ENCODE peak calls at places on chromosome 17, in eight cellular contexts. One of them, this sample, is unnamed.

GRCh38 chr17:43732961-43733360 is 25.6 kb downstream of the SOST start:
- DNase-seq in T-cell: no peak
- DNase-seq in A549: no peak
- DNase-seq in HL-60: no peak
- DNase-seq in heart left ventricle: no peak
- DNase-seq in activated effector memory CD4-positive, alpha-beta T cell treated with anti-CD3 and anti-CD28 coated beads, Interleukin-2, amount 50 U/mL, for 16 hours: no peak
- DNase-seq in stimulated activated CD8-positive, alpha-beta memory T cell treated with anti-CD3 and anti-CD28 coated beads, Interleukin-7, amount 100 ng/mL, for 1 hour: no peak
- DNase-seq in astrocyte of the spinal cord: peak; percentile 52
- DNase-seq in this sample: no peak

GRCh38 chr17:29847527-29847931 is 82.5 kb downstream of the SSH2 start:
- DNase-seq in T-cell: no peak
- DNase-seq in A549: no peak
- DNase-seq in HL-60: no peak
- DNase-seq in heart left ventricle: no peak
- DNase-seq in activated effector memory CD4-positive, alpha-beta T cell treated with anti-CD3 and anti-CD28 coated beads, Interleukin-2, amount 50 U/mL, for 16 hours: no peak
- DNase-seq in stimulated activated CD8-positive, alpha-beta memory T cell treated with anti-CD3 and anti-CD28 coated beads, Interleukin-7, amount 100 ng/mL, for 1 hour: no peak
- DNase-seq in astrocyte of the spinal cord: no peak
- DNase-seq in this sample: no peak

GRCh38 chr17:48756816-48757215 is 28.3 kb upstream of the HOXB13 start:
- DNase-seq in T-cell: no peak
- DNase-seq in A549: no peak
- DNase-seq in HL-60: peak; percentile 11
- DNase-seq in heart left ventricle: no peak
- DNase-seq in activated effector memory CD4-positive, alpha-beta T cell treated with anti-CD3 and anti-CD28 coated beads, Interleukin-2, amount 50 U/mL, for 16 hours: no peak
- DNase-seq in stimulated activated CD8-positive, alpha-beta memory T cell treated with anti-CD3 and anti-CD28 coated beads, Interleukin-7, amount 100 ng/mL, for 1 hour: no peak
- DNase-seq in astrocyte of the spinal cord: no peak
- DNase-seq in this sample: peak; percentile 57

GRCh38 chr17:28325221-28325620 is 6.2 kb downstream of the TMEM97 start:
- DNase-seq in T-cell: no peak
- DNase-seq in A549: no peak
- DNase-seq in HL-60: no peak
- DNase-seq in heart left ventricle: no peak
- DNase-seq in activated effector memory CD4-positive, alpha-beta T cell treated with anti-CD3 and anti-CD28 coated beads, Interleukin-2, amount 50 U/mL, for 16 hours: no peak
- DNase-seq in stimulated activated CD8-positive, alpha-beta memory T cell treated with anti-CD3 and anti-CD28 coated beads, Interleukin-7, amount 100 ng/mL, for 1 hour: no peak
- DNase-seq in astrocyte of the spinal cord: no peak
- DNase-seq in this sample: no peak

GRCh38 chr17:45131616-45132301 is 556 bp downstream of the PLCD3 start:
- DNase-seq in T-cell: peak; percentile 20
- DNase-seq in A549: no peak
- DNase-seq in HL-60: peak; percentile 19
- DNase-seq in heart left ventricle: peak; percentile 55
- DNase-seq in activated effector memory CD4-positive, alpha-beta T cell treated with anti-CD3 and anti-CD28 coated beads, Interleukin-2, amount 50 U/mL, for 16 hours: peak; percentile 82
- DNase-seq in stimulated activated CD8-positive, alpha-beta memory T cell treated with anti-CD3 and anti-CD28 coated beads, Interleukin-7, amount 100 ng/mL, for 1 hour: peak; percentile 24
- DNase-seq in astrocyte of the spinal cord: no peak
- DNase-seq in this sample: no peak

GRCh38 chr17:18026408-18026776 is 12.6 kb downstream of the ATPAF2 start:
- DNase-seq in T-cell: peak; percentile 51
- DNase-seq in A549: no peak
- DNase-seq in HL-60: no peak
- DNase-seq in heart left ventricle: peak; percentile 51
- DNase-seq in activated effector memory CD4-positive, alpha-beta T cell treated with anti-CD3 and anti-CD28 coated beads, Interleukin-2, amount 50 U/mL, for 16 hours: no peak
- DNase-seq in stimulated activated CD8-positive, alpha-beta memory T cell treated with anti-CD3 and anti-CD28 coated beads, Interleukin-7, amount 100 ng/mL, for 1 hour: no peak
- DNase-seq in astrocyte of the spinal cord: peak; percentile 70
- DNase-seq in this sample: no peak

GRCh38 chr17:63847525-63848249 is 5.2 kb upstream of the SMARCD2 start:
- DNase-seq in T-cell: no peak
- DNase-seq in A549: no peak
- DNase-seq in HL-60: no peak
- DNase-seq in heart left ventricle: no peak
- DNase-seq in activated effector memory CD4-positive, alpha-beta T cell treated with anti-CD3 and anti-CD28 coated beads, Interleukin-2, amount 50 U/mL, for 16 hours: peak; percentile 53
- DNase-seq in stimulated activated CD8-positive, alpha-beta memory T cell treated with anti-CD3 and anti-CD28 coated beads, Interleukin-7, amount 100 ng/mL, for 1 hour: no peak
- DNase-seq in astrocyte of the spinal cord: no peak
- DNase-seq in this sample: no peak

GRCh38 chr17:71098071-71098470 is 928.7 kb downstream of the KCNJ2 start:
- DNase-seq in T-cell: no peak
- DNase-seq in A549: no peak
- DNase-seq in HL-60: no peak
- DNase-seq in heart left ventricle: no peak
- DNase-seq in activated effector memory CD4-positive, alpha-beta T cell treated with anti-CD3 and anti-CD28 coated beads, Interleukin-2, amount 50 U/mL, for 16 hours: no peak
- DNase-seq in stimulated activated CD8-positive, alpha-beta memory T cell treated with anti-CD3 and anti-CD28 coated beads, Interleukin-7, amount 100 ng/mL, for 1 hour: no peak
- DNase-seq in astrocyte of the spinal cord: no peak
- DNase-seq in this sample: no peak

GRCh38 chr17:31155208-31155810 is 60.5 kb downstream of the NF1 start:
- DNase-seq in T-cell: no peak
- DNase-seq in A549: no peak
- DNase-seq in HL-60: no peak
- DNase-seq in heart left ventricle: no peak
- DNase-seq in activated effector memory CD4-positive, alpha-beta T cell treated with anti-CD3 and anti-CD28 coated beads, Interleukin-2, amount 50 U/mL, for 16 hours: no peak
- DNase-seq in stimulated activated CD8-positive, alpha-beta memory T cell treated with anti-CD3 and anti-CD28 coated beads, Interleukin-7, amount 100 ng/mL, for 1 hour: no peak
- DNase-seq in astrocyte of the spinal cord: peak; percentile 55
- DNase-seq in this sample: no peak

GRCh38 chr17:40516581-40517285 is 15.3 kb upstream of the TNS4 start:
- DNase-seq in T-cell: peak; percentile 65
- DNase-seq in A549: peak; percentile 74
- DNase-seq in HL-60: peak; percentile 65
- DNase-seq in heart left ventricle: no peak
- DNase-seq in activated effector memory CD4-positive, alpha-beta T cell treated with anti-CD3 and anti-CD28 coated beads, Interleukin-2, amount 50 U/mL, for 16 hours: peak; percentile 84
- DNase-seq in stimulated activated CD8-positive, alpha-beta memory T cell treated with anti-CD3 and anti-CD28 coated beads, Interleukin-7, amount 100 ng/mL, for 1 hour: peak; percentile 33
- DNase-seq in astrocyte of the spinal cord: peak; percentile 59
- DNase-seq in this sample: peak; percentile 45

GRCh38 chr17:72025113-72025512 is 95.7 kb upstream of the SOX9 start:
- DNase-seq in T-cell: no peak
- DNase-seq in A549: no peak
- DNase-seq in HL-60: no peak
- DNase-seq in heart left ventricle: no peak
- DNase-seq in activated effector memory CD4-positive, alpha-beta T cell treated with anti-CD3 and anti-CD28 coated beads, Interleukin-2, amount 50 U/mL, for 16 hours: no peak
- DNase-seq in stimulated activated CD8-positive, alpha-beta memory T cell treated with anti-CD3 and anti-CD28 coated beads, Interleukin-7, amount 100 ng/mL, for 1 hour: no peak
- DNase-seq in astrocyte of the spinal cord: no peak
- DNase-seq in this sample: no peak

GRCh38 chr17:80962356-80963329 is 29.0 kb upstream of the CHMP6 start:
- DNase-seq in T-cell: no peak
- DNase-seq in A549: no peak
- DNase-seq in HL-60: no peak
- DNase-seq in heart left ventricle: no peak
- DNase-seq in activated effector memory CD4-positive, alpha-beta T cell treated with anti-CD3 and anti-CD28 coated beads, Interleukin-2, amount 50 U/mL, for 16 hours: no peak
- DNase-seq in stimulated activated CD8-positive, alpha-beta memory T cell treated with anti-CD3 and anti-CD28 coated beads, Interleukin-7, amount 100 ng/mL, for 1 hour: no peak
- DNase-seq in astrocyte of the spinal cord: no peak
- DNase-seq in this sample: no peak

GRCh38 chr17:4591529-4591928 is 7.2 kb downstream of the SMTNL2 start:
- DNase-seq in T-cell: no peak
- DNase-seq in A549: peak; percentile 46
- DNase-seq in HL-60: no peak
- DNase-seq in heart left ventricle: no peak
- DNase-seq in activated effector memory CD4-positive, alpha-beta T cell treated with anti-CD3 and anti-CD28 coated beads, Interleukin-2, amount 50 U/mL, for 16 hours: no peak
- DNase-seq in stimulated activated CD8-positive, alpha-beta memory T cell treated with anti-CD3 and anti-CD28 coated beads, Interleukin-7, amount 100 ng/mL, for 1 hour: no peak
- DNase-seq in astrocyte of the spinal cord: no peak
- DNase-seq in this sample: no peak

GRCh38 chr17:42272576-42272975 is 3.6 kb downstream of the STAT5B start:
- DNase-seq in T-cell: no peak
- DNase-seq in A549: no peak
- DNase-seq in HL-60: no peak
- DNase-seq in heart left ventricle: no peak
- DNase-seq in activated effector memory CD4-positive, alpha-beta T cell treated with anti-CD3 and anti-CD28 coated beads, Interleukin-2, amount 50 U/mL, for 16 hours: no peak
- DNase-seq in stimulated activated CD8-positive, alpha-beta memory T cell treated with anti-CD3 and anti-CD28 coated beads, Interleukin-7, amount 100 ng/mL, for 1 hour: no peak
- DNase-seq in astrocyte of the spinal cord: no peak
- DNase-seq in this sample: no peak

GRCh38 chr17:1231456-1231855 is 38.8 kb upstream of the BHLHA9 start:
- DNase-seq in T-cell: no peak
- DNase-seq in A549: no peak
- DNase-seq in HL-60: peak; percentile 47
- DNase-seq in heart left ventricle: peak; percentile 32
- DNase-seq in activated effector memory CD4-positive, alpha-beta T cell treated with anti-CD3 and anti-CD28 coated beads, Interleukin-2, amount 50 U/mL, for 16 hours: peak; percentile 39
- DNase-seq in stimulated activated CD8-positive, alpha-beta memory T cell treated with anti-CD3 and anti-CD28 coated beads, Interleukin-7, amount 100 ng/mL, for 1 hour: no peak
- DNase-seq in astrocyte of the spinal cord: no peak
- DNase-seq in this sample: no peak

GRCh38 chr17:42744283-42744805 is 496 bp downstream of the EZH1 start:
- DNase-seq in T-cell: peak; percentile 31
- DNase-seq in A549: peak; percentile 80
- DNase-seq in HL-60: peak; percentile 58
- DNase-seq in heart left ventricle: peak; percentile 84
- DNase-seq in activated effector memory CD4-positive, alpha-beta T cell treated with anti-CD3 and anti-CD28 coated beads, Interleukin-2, amount 50 U/mL, for 16 hours: peak; percentile 90
- DNase-seq in stimulated activated CD8-positive, alpha-beta memory T cell treated with anti-CD3 and anti-CD28 coated beads, Interleukin-7, amount 100 ng/mL, for 1 hour: peak; percentile 32
- DNase-seq in astrocyte of the spinal cord: peak; percentile 36
- DNase-seq in this sample: peak; percentile 67

GRCh38 chr17:66135896-66136295 is 56.0 kb downstream of the CEP112 start:
- DNase-seq in T-cell: no peak
- DNase-seq in A549: no peak
- DNase-seq in HL-60: no peak
- DNase-seq in heart left ventricle: no peak
- DNase-seq in activated effector memory CD4-positive, alpha-beta T cell treated with anti-CD3 and anti-CD28 coated beads, Interleukin-2, amount 50 U/mL, for 16 hours: no peak
- DNase-seq in stimulated activated CD8-positive, alpha-beta memory T cell treated with anti-CD3 and anti-CD28 coated beads, Interleukin-7, amount 100 ng/mL, for 1 hour: no peak
- DNase-seq in astrocyte of the spinal cord: no peak
- DNase-seq in this sample: no peak

GRCh38 chr17:49815761-49816281 is 27.3 kb downstream of the KAT7 start:
- DNase-seq in T-cell: no peak
- DNase-seq in A549: no peak
- DNase-seq in HL-60: no peak
- DNase-seq in heart left ventricle: no peak
- DNase-seq in activated effector memory CD4-positive, alpha-beta T cell treated with anti-CD3 and anti-CD28 coated beads, Interleukin-2, amount 50 U/mL, for 16 hours: no peak
- DNase-seq in stimulated activated CD8-positive, alpha-beta memory T cell treated with anti-CD3 and anti-CD28 coated beads, Interleukin-7, amount 100 ng/mL, for 1 hour: no peak
- DNase-seq in astrocyte of the spinal cord: no peak
- DNase-seq in this sample: no peak

GRCh38 chr17:54891176-54891821 is 9.4 kb upstream of the TOM1L1 start:
- DNase-seq in T-cell: no peak
- DNase-seq in A549: peak; percentile 80
- DNase-seq in HL-60: peak; percentile 11
- DNase-seq in heart left ventricle: no peak
- DNase-seq in activated effector memory CD4-positive, alpha-beta T cell treated with anti-CD3 and anti-CD28 coated beads, Interleukin-2, amount 50 U/mL, for 16 hours: no peak
- DNase-seq in stimulated activated CD8-positive, alpha-beta memory T cell treated with anti-CD3 and anti-CD28 coated beads, Interleukin-7, amount 100 ng/mL, for 1 hour: no peak
- DNase-seq in astrocyte of the spinal cord: peak; percentile 71
- DNase-seq in this sample: no peak

This sample was measured in GDM1.